ENCODE peak calls at places on chromosomes 7 and 10, in five cellular contexts. I is right atrium auricular region, S is suprapubic skin, R is pancreas, P is HCT116. Q is an unnamed sample. For H3K4me1, the result is how much of the 10 kb centered on the place peaks cover.

GRCh38 chr10:131946880-131947279 is 34.8 kb downstream of the BNIP3 start:
- DNase-seq in I (no peak), S (peak), R (peak), P (no peak), Q (no peak)

GRCh38 chr10:76977046-76977445 is 660.6 kb downstream of the KCNMA1 start:
- DNase-seq in I (no peak), S (no peak), R (no peak), P (no peak), Q (no peak)

GRCh38 chr10:80277567-80278250 is 11.7 kb downstream of the MAT1A start:
- DNase-seq in I (peak), S (no peak), R (no peak), P (no peak), Q (no peak)

GRCh38 chr10:22345301-22346086 is at the start of gene SPAG6:
- DNase-seq in I (no peak), S (peak), R (peak), P (no peak), Q (peak)

GRCh38 chr7:53237344-53237913 is 202.0 kb downstream of the POM121L12 start:
- DNase-seq in I (no peak), S (no peak), R (no peak), P (no peak), Q (no peak)

GRCh38 chr10:43386981-43387677 is 15.7 kb downstream of the FXYD4 start:
- DNase-seq in I (no peak), S (no peak), R (peak), P (no peak), Q (no peak)

GRCh38 chr10:132248455-132249231 is 59.1 kb downstream of the STK32C start:
- DNase-seq in I (no peak), S (no peak), R (peak), P (peak), Q (peak)

GRCh38 chr7:33762903-33763295 is 142.4 kb upstream of the BMPER start:
- DNase-seq in I (no peak), S (no peak), R (no peak), P (no peak), Q (no peak)

GRCh38 chr10:131154306-131155025 is 157.1 kb downstream of the TCERG1L start:
- DNase-seq in I (no peak), S (no peak), R (peak), P (no peak), Q (no peak)

GRCh38 chr10:70887804-70888800 is at the start of gene PCBD1:
- DNase-seq in I (peak), S (peak), R (peak), P (peak), Q (peak)

GRCh38 chr10:129023057-129023456 is 444.0 kb upstream of the MGMT start:
- DNase-seq in I (peak), S (no peak), R (no peak), P (no peak), Q (no peak)

GRCh38 chr7:30688718-30689221 is 6.5 kb upstream of the CRHR2 start:
- DNase-seq in I (no peak), S (no peak), R (no peak), P (no peak), Q (no peak)

GRCh38 chr7:37982423-37982822 is 62.0 kb downstream of the EPDR1 start:
- DNase-seq in I (no peak), S (no peak), R (no peak), P (no peak), Q (no peak)

GRCh38 chr7:45869426-45869825 is 3.5 kb downstream of the CCDC201 start:
- DNase-seq in I (no peak), S (no peak), R (no peak), P (no peak), Q (no peak)

GRCh38 chr7:2876031-2876862 is 32.1 kb upstream of the GNA12 start:
- DNase-seq in I (no peak), S (no peak), R (no peak), P (no peak), Q (no peak)

GRCh38 chr10:119090968-119091367 is 10.4 kb upstream of the EIF3A start:
- DNase-seq in I (no peak), S (no peak), R (no peak), P (peak), Q (peak)

GRCh38 chr10:114767101-114767588 is 54.4 kb upstream of the FHIP2A start:
- DNase-seq in I (no peak), S (no peak), R (no peak), P (no peak), Q (no peak)

GRCh38 chr7:41709621-41710020 is 6.7 kb upstream of the INHBA start:
- DNase-seq in I (no peak), S (no peak), R (no peak), P (no peak), Q (no peak)

GRCh38 chr10:30822693-30823465 is 193.3 kb upstream of the LYZL2 start:
- DNase-seq in I (no peak), S (no peak), R (no peak), P (no peak), Q (no peak)

GRCh38 chr10:30820282-30820991 is 190.9 kb upstream of the LYZL2 start:
- DNase-seq in I (no peak), S (no peak), R (no peak), P (no peak), Q (no peak)

GRCh38 chr10:30823651-30824050 is 194.1 kb upstream of the LYZL2 start:
- DNase-seq in I (no peak), S (no peak), R (no peak), P (no peak), Q (no peak)

GRCh38 chr10:30821269-30821993 is 191.9 kb upstream of the LYZL2 start:
- DNase-seq in I (no peak), S (no peak), R (no peak), P (no peak), Q (no peak)

DNA sequence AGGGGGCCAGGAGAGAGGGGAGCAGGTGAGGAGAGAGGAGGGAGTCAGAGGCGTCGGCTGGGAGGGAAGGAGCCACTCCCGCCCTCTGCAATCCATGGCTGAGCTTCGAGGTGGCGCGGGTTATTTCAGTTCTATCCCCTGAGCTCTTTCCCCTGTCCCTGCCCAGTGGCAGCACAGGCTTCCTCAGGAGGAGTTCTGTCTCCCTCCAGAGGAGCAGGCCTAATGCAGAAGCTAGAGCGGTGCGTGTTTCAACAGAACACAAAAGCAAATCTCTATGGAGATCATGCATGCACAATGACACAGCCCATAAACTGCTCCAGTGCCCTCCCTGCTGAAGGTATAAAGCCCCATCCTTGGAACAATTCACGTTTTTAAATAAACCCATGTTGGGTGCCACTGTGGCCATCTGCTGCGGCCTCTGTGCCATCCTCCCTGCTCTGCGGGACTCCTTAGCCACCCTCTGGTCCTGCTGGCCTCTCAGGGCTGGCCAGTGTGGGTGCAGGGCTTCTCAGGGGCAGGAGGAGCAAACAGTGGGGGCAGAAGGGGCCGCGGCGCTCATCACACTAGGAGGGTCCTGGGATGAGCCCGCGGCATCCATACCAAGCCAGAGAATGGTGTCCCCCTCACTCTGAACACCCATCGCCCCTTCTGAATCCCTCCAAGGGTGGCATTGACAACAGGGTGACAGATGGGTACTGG is 192.6 kb upstream of the LYZL2 start:
- DNase-seq in I (no peak), S (no peak), R (no peak), P (no peak), Q (no peak)
- H3K27ac ChIP-seq in I (peak), S (peak), R (no peak), P (no peak), Q (no peak)

GRCh38 chr7:133888061-133888930 is 238.8 kb upstream of the LRGUK start:
- DNase-seq in I (no peak), S (no peak), R (no peak), P (no peak), Q (no peak)
- H3K4me1 ChIP-seq in I (under half), S (under half), R (under half), P (under half), Q (under half)

GRCh38 chr10:95430231-95430951 is 130.8 kb downstream of the SORBS1 start:
- DNase-seq in I (no peak), S (peak), R (no peak), P (peak), Q (peak)
- H3K4me3 ChIP-seq in I (no peak), S (no peak), R (no peak), P (peak), Q (no peak)

GRCh38 chr7:107232568-107233090 is 63.8 kb downstream of the HBP1 start:
- DNase-seq in I (no peak), S (no peak), R (no peak), P (no peak), Q (no peak)

GRCh38 chr7:107233981-107234380 is 65.2 kb downstream of the HBP1 start:
- DNase-seq in I (no peak), S (no peak), R (no peak), P (no peak), Q (no peak)

GRCh38 chr7:107234436-107234835 is 65.6 kb downstream of the HBP1 start:
- DNase-seq in I (no peak), S (no peak), R (no peak), P (no peak), Q (no peak)

GRCh38 chr7:107230334-107230733 is 61.5 kb downstream of the HBP1 start:
- DNase-seq in I (no peak), S (no peak), R (no peak), P (no peak), Q (no peak)

GRCh38 chr7:107233174-107233573 is 64.4 kb downstream of the HBP1 start:
- DNase-seq in I (no peak), S (no peak), R (no peak), P (no peak), Q (no peak)
- H3K27ac ChIP-seq in I (peak), S (no peak), R (no peak), P (no peak), Q (no peak)

DNA sequence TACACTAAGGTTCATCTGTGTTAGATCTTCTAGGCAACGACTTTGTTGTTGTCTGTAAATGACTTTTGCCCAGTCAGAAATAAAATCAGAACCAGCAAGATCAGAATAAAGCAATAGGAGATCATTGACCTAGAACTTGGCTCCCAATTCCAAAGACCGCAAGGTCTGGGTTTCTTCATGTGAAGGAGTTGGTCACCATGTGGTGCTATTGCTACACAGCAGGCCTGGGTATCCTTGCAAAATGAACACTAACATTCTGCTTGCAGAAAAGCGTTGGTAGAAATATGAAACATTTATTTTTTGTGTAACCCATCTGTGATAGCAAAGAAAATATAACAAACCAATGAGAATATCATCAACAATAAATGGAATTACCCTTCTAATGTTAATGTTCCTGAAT is 831.0 kb downstream of the NXPH1 start:
- DNase-seq in I (no peak), S (no peak), R (no peak), P (no peak), Q (no peak)
- H3K4me1 ChIP-seq in I (under half), S (under half), R (under half), P (under half), Q (under half)

DNA sequence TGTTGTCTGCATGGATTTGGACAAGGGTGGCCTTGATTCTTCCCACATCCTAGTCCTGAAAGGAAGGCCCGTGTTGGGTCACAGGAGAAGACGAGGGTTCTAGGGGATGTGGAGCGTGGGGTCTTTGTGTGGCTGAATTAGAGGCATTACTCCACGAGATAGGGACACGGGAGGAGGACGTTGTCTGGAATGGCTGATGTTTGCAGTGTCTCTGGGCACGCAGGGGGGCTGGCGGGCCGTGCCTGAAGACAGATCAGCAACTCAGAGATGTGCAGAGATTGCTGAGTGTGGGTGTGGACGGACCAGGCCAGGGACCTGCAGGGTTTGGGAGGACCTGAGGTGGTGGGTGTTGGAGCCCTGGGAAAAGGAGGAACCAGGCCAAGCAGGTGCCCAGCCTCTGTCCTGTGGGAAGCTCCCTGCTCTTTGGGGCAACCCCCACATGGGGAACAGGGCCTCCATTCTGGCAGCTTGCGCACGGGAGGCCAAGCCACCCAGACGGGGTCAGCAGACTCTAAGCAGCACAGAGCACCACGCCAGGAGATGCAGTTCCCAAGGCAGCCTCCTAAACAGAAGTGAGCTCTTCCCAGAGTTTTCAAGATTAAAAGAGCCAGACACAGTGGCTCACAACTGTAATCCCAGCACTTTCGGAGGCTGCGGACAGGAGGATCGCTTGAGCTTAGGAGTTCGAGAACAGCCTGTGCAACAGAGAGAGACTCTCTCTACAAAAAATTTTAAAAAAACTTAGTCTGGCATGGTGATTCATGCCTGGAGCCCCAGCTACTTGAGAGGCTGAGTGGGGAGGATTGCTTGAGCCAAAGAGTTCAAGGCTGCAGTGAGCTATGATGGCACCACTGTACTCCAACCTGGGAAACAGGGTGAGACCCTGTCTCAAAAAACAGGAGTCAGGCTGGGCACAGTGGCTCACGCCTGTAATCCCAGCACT is 71.0 kb upstream of the GTF2I start:
- DNase-seq in I (no peak), S (no peak), R (no peak), P (no peak), Q (no peak)
- H3K4me3 ChIP-seq in I (no peak), S (no peak), R (no peak), P (no peak), Q (no peak)

Q was measured in naive thymus-derived CD4-positive, alpha-beta T cell.